ENCODE peak calls at places on chromosomes 16 and 17, in six cellular contexts. One of them, this sample, is unnamed.
A peak's percentile ranks its signal among the peaks of the same experiment; 100 is the strongest.

GRCh38 chr17:2406903-2407790 is 6.3 kb upstream of the MNT start:
- DNase-seq in mesendoderm: no peak
- DNase-seq in fibroblast of villous mesenchyme: peak; percentile 94
- DNase-seq in NCI-H1092: no peak
- DNase-seq in pulmonary artery endothelial cell: no peak
- DNase-seq in stimulated activated CD4-positive, alpha-beta T cell treated with anti-CD3 and anti-CD28 coated beads, TNF-alpha, amount 100 ng/mL, for 48 hours: no peak
- DNase-seq in this sample: peak; percentile 97

GRCh38 chr16:17509194-17509593 is 38.4 kb upstream of the XYLT1 start:
- DNase-seq in pulmonary artery endothelial cell: no peak
- DNase-seq in stimulated activated CD4-positive, alpha-beta T cell treated with anti-CD3 and anti-CD28 coated beads, TNF-alpha, amount 100 ng/mL, for 48 hours: no peak
- DNase-seq in NCI-H1092: no peak
- DNase-seq in mesendoderm: peak; percentile 26
- DNase-seq in fibroblast of villous mesenchyme: no peak
- DNase-seq in this sample: peak; percentile 64

GRCh38 chr17:34367486-34368270 is 4.6 kb upstream of the CCL1 start:
- DNase-seq in NCI-H1092: no peak
- DNase-seq in fibroblast of villous mesenchyme: no peak
- DNase-seq in mesendoderm: no peak
- DNase-seq in stimulated activated CD4-positive, alpha-beta T cell treated with anti-CD3 and anti-CD28 coated beads, TNF-alpha, amount 100 ng/mL, for 48 hours: no peak
- DNase-seq in pulmonary artery endothelial cell: no peak
- DNase-seq in this sample: no peak

GRCh38 chr16:75385507-75386152 is 47.7 kb downstream of the CFDP1 start:
- DNase-seq in stimulated activated CD4-positive, alpha-beta T cell treated with anti-CD3 and anti-CD28 coated beads, TNF-alpha, amount 100 ng/mL, for 48 hours: no peak
- DNase-seq in pulmonary artery endothelial cell: peak; percentile 72
- DNase-seq in mesendoderm: peak; percentile 64
- DNase-seq in NCI-H1092: peak; percentile 47
- DNase-seq in fibroblast of villous mesenchyme: peak; percentile 93
- DNase-seq in this sample: no peak

GRCh38 chr17:56595831-56596740 is 2.6 kb downstream of the NOG start:
- DNase-seq in stimulated activated CD4-positive, alpha-beta T cell treated with anti-CD3 and anti-CD28 coated beads, TNF-alpha, amount 100 ng/mL, for 48 hours: no peak
- DNase-seq in mesendoderm: peak; percentile 94
- DNase-seq in fibroblast of villous mesenchyme: no peak
- DNase-seq in NCI-H1092: peak; percentile 4
- DNase-seq in pulmonary artery endothelial cell: no peak
- DNase-seq in this sample: peak; percentile 94

GRCh38 chr16:69563605-69564580 is 1.9 kb upstream of the NFAT5 start:
- DNase-seq in NCI-H1092: no peak
- DNase-seq in stimulated activated CD4-positive, alpha-beta T cell treated with anti-CD3 and anti-CD28 coated beads, TNF-alpha, amount 100 ng/mL, for 48 hours: peak; percentile 56
- DNase-seq in pulmonary artery endothelial cell: no peak
- DNase-seq in mesendoderm: peak; percentile 61
- DNase-seq in fibroblast of villous mesenchyme: peak; percentile 35
- DNase-seq in this sample: no peak

GRCh38 chr16:84881702-84882521 is 62.1 kb downstream of the CRISPLD2 start:
- DNase-seq in stimulated activated CD4-positive, alpha-beta T cell treated with anti-CD3 and anti-CD28 coated beads, TNF-alpha, amount 100 ng/mL, for 48 hours: no peak
- DNase-seq in pulmonary artery endothelial cell: no peak
- DNase-seq in NCI-H1092: no peak
- DNase-seq in fibroblast of villous mesenchyme: peak; percentile 93
- DNase-seq in mesendoderm: peak; percentile 78
- DNase-seq in this sample: peak; percentile 90

GRCh38 chr16:88651276-88651988 is 579 bp upstream of the CYBA start:
- DNase-seq in pulmonary artery endothelial cell: no peak
- DNase-seq in stimulated activated CD4-positive, alpha-beta T cell treated with anti-CD3 and anti-CD28 coated beads, TNF-alpha, amount 100 ng/mL, for 48 hours: peak; percentile 76
- DNase-seq in mesendoderm: peak; percentile 74
- DNase-seq in NCI-H1092: no peak
- DNase-seq in fibroblast of villous mesenchyme: no peak
- DNase-seq in this sample: no peak

GRCh38 chr17:29789186-29790170 is 140.6 kb downstream of the SSH2 start:
- DNase-seq in mesendoderm: no peak
- DNase-seq in fibroblast of villous mesenchyme: peak; percentile 18
- DNase-seq in stimulated activated CD4-positive, alpha-beta T cell treated with anti-CD3 and anti-CD28 coated beads, TNF-alpha, amount 100 ng/mL, for 48 hours: no peak
- DNase-seq in pulmonary artery endothelial cell: no peak
- DNase-seq in NCI-H1092: no peak
- DNase-seq in this sample: no peak

GRCh38 chr17:67221062-67221998 is 23.7 kb downstream of the HELZ start:
- DNase-seq in mesendoderm: peak; percentile 53
- DNase-seq in pulmonary artery endothelial cell: peak; percentile 15
- DNase-seq in NCI-H1092: no peak
- DNase-seq in fibroblast of villous mesenchyme: peak; percentile 41
- DNase-seq in stimulated activated CD4-positive, alpha-beta T cell treated with anti-CD3 and anti-CD28 coated beads, TNF-alpha, amount 100 ng/mL, for 48 hours: no peak
- DNase-seq in this sample: peak; percentile 74

GRCh38 chr16:55494994-55495421 is 13.9 kb upstream of the LPCAT2 start:
- DNase-seq in pulmonary artery endothelial cell: peak; percentile 64
- DNase-seq in NCI-H1092: no peak
- DNase-seq in stimulated activated CD4-positive, alpha-beta T cell treated with anti-CD3 and anti-CD28 coated beads, TNF-alpha, amount 100 ng/mL, for 48 hours: no peak
- DNase-seq in mesendoderm: peak; percentile 66
- DNase-seq in fibroblast of villous mesenchyme: peak; percentile 94
- DNase-seq in this sample: peak; percentile 70

GRCh38 chr17:27578718-27579085 is 52.3 kb upstream of the LGALS9 start:
- DNase-seq in mesendoderm: peak; percentile 62
- DNase-seq in pulmonary artery endothelial cell: no peak
- DNase-seq in stimulated activated CD4-positive, alpha-beta T cell treated with anti-CD3 and anti-CD28 coated beads, TNF-alpha, amount 100 ng/mL, for 48 hours: peak; percentile 71
- DNase-seq in fibroblast of villous mesenchyme: peak; percentile 62
- DNase-seq in NCI-H1092: no peak
- DNase-seq in this sample: peak; percentile 86

GRCh38 chr16:56616608-56617211 is 8.3 kb downstream of the MT2A start:
- DNase-seq in mesendoderm: no peak
- DNase-seq in NCI-H1092: no peak
- DNase-seq in stimulated activated CD4-positive, alpha-beta T cell treated with anti-CD3 and anti-CD28 coated beads, TNF-alpha, amount 100 ng/mL, for 48 hours: no peak
- DNase-seq in fibroblast of villous mesenchyme: no peak
- DNase-seq in pulmonary artery endothelial cell: no peak
- DNase-seq in this sample: peak; percentile 49

GRCh38 chr17:38881600-38882191 is 11.8 kb downstream of the LASP1 start:
- DNase-seq in mesendoderm: no peak
- DNase-seq in pulmonary artery endothelial cell: no peak
- DNase-seq in NCI-H1092: no peak
- DNase-seq in stimulated activated CD4-positive, alpha-beta T cell treated with anti-CD3 and anti-CD28 coated beads, TNF-alpha, amount 100 ng/mL, for 48 hours: no peak
- DNase-seq in fibroblast of villous mesenchyme: peak; percentile 95
- DNase-seq in this sample: no peak

GRCh38 chr16:74868501-74868900 is 93.9 kb upstream of the FA2H start:
- DNase-seq in mesendoderm: no peak
- DNase-seq in pulmonary artery endothelial cell: peak; percentile 49
- DNase-seq in NCI-H1092: no peak
- DNase-seq in fibroblast of villous mesenchyme: peak; percentile 18
- DNase-seq in stimulated activated CD4-positive, alpha-beta T cell treated with anti-CD3 and anti-CD28 coated beads, TNF-alpha, amount 100 ng/mL, for 48 hours: no peak
- DNase-seq in this sample: peak; percentile 60

GRCh38 chr17:49527927-49528651 is 33.0 kb downstream of the NGFR start:
- DNase-seq in pulmonary artery endothelial cell: no peak
- DNase-seq in fibroblast of villous mesenchyme: no peak
- DNase-seq in stimulated activated CD4-positive, alpha-beta T cell treated with anti-CD3 and anti-CD28 coated beads, TNF-alpha, amount 100 ng/mL, for 48 hours: no peak
- DNase-seq in mesendoderm: no peak
- DNase-seq in NCI-H1092: no peak
- DNase-seq in this sample: no peak

GRCh38 chr16:68356249-68356918 is 45.6 kb downstream of the PRMT7 start:
- DNase-seq in fibroblast of villous mesenchyme: no peak
- DNase-seq in mesendoderm: no peak
- DNase-seq in pulmonary artery endothelial cell: no peak
- DNase-seq in stimulated activated CD4-positive, alpha-beta T cell treated with anti-CD3 and anti-CD28 coated beads, TNF-alpha, amount 100 ng/mL, for 48 hours: no peak
- DNase-seq in NCI-H1092: no peak
- DNase-seq in this sample: no peak

GRCh38 chr17:74457820-74458166 is 8.6 kb upstream of the CD300A start:
- DNase-seq in stimulated activated CD4-positive, alpha-beta T cell treated with anti-CD3 and anti-CD28 coated beads, TNF-alpha, amount 100 ng/mL, for 48 hours: no peak
- DNase-seq in mesendoderm: no peak
- DNase-seq in pulmonary artery endothelial cell: no peak
- DNase-seq in fibroblast of villous mesenchyme: no peak
- DNase-seq in NCI-H1092: no peak
- DNase-seq in this sample: no peak

GRCh38 chr16:84454611-84455010 is 49.8 kb downstream of the MEAK7 start:
- DNase-seq in NCI-H1092: no peak
- DNase-seq in mesendoderm: no peak
- DNase-seq in fibroblast of villous mesenchyme: no peak
- DNase-seq in pulmonary artery endothelial cell: no peak
- DNase-seq in stimulated activated CD4-positive, alpha-beta T cell treated with anti-CD3 and anti-CD28 coated beads, TNF-alpha, amount 100 ng/mL, for 48 hours: no peak
- DNase-seq in this sample: peak; percentile 40

GRCh38 chr17:42179911-42180410 is 981 bp downstream of the KCNH4 start:
- DNase-seq in mesendoderm: peak; percentile 78
- DNase-seq in fibroblast of villous mesenchyme: peak; percentile 48
- DNase-seq in pulmonary artery endothelial cell: no peak
- DNase-seq in stimulated activated CD4-positive, alpha-beta T cell treated with anti-CD3 and anti-CD28 coated beads, TNF-alpha, amount 100 ng/mL, for 48 hours: no peak
- DNase-seq in NCI-H1092: peak; percentile 47
- DNase-seq in this sample: peak; percentile 85

GRCh38 chr17:18000044-18000443 is 27.4 kb downstream of the DRC3 start:
- DNase-seq in pulmonary artery endothelial cell: no peak
- DNase-seq in stimulated activated CD4-positive, alpha-beta T cell treated with anti-CD3 and anti-CD28 coated beads, TNF-alpha, amount 100 ng/mL, for 48 hours: no peak
- DNase-seq in fibroblast of villous mesenchyme: no peak
- DNase-seq in mesendoderm: no peak
- DNase-seq in NCI-H1092: no peak
- DNase-seq in this sample: no peak

GRCh38 chr17:4433515-4434031 is at the start of gene SPNS3:
- DNase-seq in NCI-H1092: no peak
- DNase-seq in stimulated activated CD4-positive, alpha-beta T cell treated with anti-CD3 and anti-CD28 coated beads, TNF-alpha, amount 100 ng/mL, for 48 hours: no peak
- DNase-seq in fibroblast of villous mesenchyme: no peak
- DNase-seq in pulmonary artery endothelial cell: no peak
- DNase-seq in mesendoderm: no peak
- DNase-seq in this sample: no peak

GRCh38 chr17:45397796-45398195 is 34.9 kb downstream of the ARHGAP27 start:
- DNase-seq in mesendoderm: no peak
- DNase-seq in NCI-H1092: no peak
- DNase-seq in pulmonary artery endothelial cell: no peak
- DNase-seq in stimulated activated CD4-positive, alpha-beta T cell treated with anti-CD3 and anti-CD28 coated beads, TNF-alpha, amount 100 ng/mL, for 48 hours: no peak
- DNase-seq in fibroblast of villous mesenchyme: no peak
- DNase-seq in this sample: no peak

GRCh38 chr16:20203277-20203676 is 124.0 kb downstream of the GP2 start:
- DNase-seq in fibroblast of villous mesenchyme: no peak
- DNase-seq in pulmonary artery endothelial cell: no peak
- DNase-seq in NCI-H1092: no peak
- DNase-seq in mesendoderm: no peak
- DNase-seq in stimulated activated CD4-positive, alpha-beta T cell treated with anti-CD3 and anti-CD28 coated beads, TNF-alpha, amount 100 ng/mL, for 48 hours: no peak
- DNase-seq in this sample: no peak

GRCh38 chr16:85782476-85782875 is 16.9 kb downstream of the EMC8 start:
- DNase-seq in fibroblast of villous mesenchyme: no peak
- DNase-seq in pulmonary artery endothelial cell: no peak
- DNase-seq in NCI-H1092: no peak
- DNase-seq in mesendoderm: no peak
- DNase-seq in stimulated activated CD4-positive, alpha-beta T cell treated with anti-CD3 and anti-CD28 coated beads, TNF-alpha, amount 100 ng/mL, for 48 hours: no peak
- DNase-seq in this sample: no peak

GRCh38 chr16:27319257-27319965 is 5.6 kb downstream of the IL4R start:
- DNase-seq in stimulated activated CD4-positive, alpha-beta T cell treated with anti-CD3 and anti-CD28 coated beads, TNF-alpha, amount 100 ng/mL, for 48 hours: no peak
- DNase-seq in fibroblast of villous mesenchyme: no peak
- DNase-seq in NCI-H1092: no peak
- DNase-seq in pulmonary artery endothelial cell: no peak
- DNase-seq in mesendoderm: no peak
- DNase-seq in this sample: no peak

GRCh38 chr17:45311762-45312476 is 4.9 kb downstream of the MAP3K14 start:
- DNase-seq in NCI-H1092: no peak
- DNase-seq in stimulated activated CD4-positive, alpha-beta T cell treated with anti-CD3 and anti-CD28 coated beads, TNF-alpha, amount 100 ng/mL, for 48 hours: peak; percentile 95
- DNase-seq in pulmonary artery endothelial cell: no peak
- DNase-seq in mesendoderm: peak; percentile 64
- DNase-seq in fibroblast of villous mesenchyme: peak; percentile 73
- DNase-seq in this sample: peak; percentile 97

GRCh38 chr16:50602531-50603205 is 54.5 kb downstream of the NKD1 start:
- DNase-seq in fibroblast of villous mesenchyme: no peak
- DNase-seq in pulmonary artery endothelial cell: no peak
- DNase-seq in stimulated activated CD4-positive, alpha-beta T cell treated with anti-CD3 and anti-CD28 coated beads, TNF-alpha, amount 100 ng/mL, for 48 hours: no peak
- DNase-seq in NCI-H1092: no peak
- DNase-seq in mesendoderm: no peak
- DNase-seq in this sample: no peak

GRCh38 chr16:50861451-50861850 is 119.6 kb downstream of the CYLD start:
- DNase-seq in pulmonary artery endothelial cell: no peak
- DNase-seq in stimulated activated CD4-positive, alpha-beta T cell treated with anti-CD3 and anti-CD28 coated beads, TNF-alpha, amount 100 ng/mL, for 48 hours: no peak
- DNase-seq in fibroblast of villous mesenchyme: no peak
- DNase-seq in mesendoderm: no peak
- DNase-seq in NCI-H1092: no peak
- DNase-seq in this sample: no peak

GRCh38 chr16:27378871-27379580 is 22.9 kb upstream of the IL21R start:
- DNase-seq in NCI-H1092: no peak
- DNase-seq in stimulated activated CD4-positive, alpha-beta T cell treated with anti-CD3 and anti-CD28 coated beads, TNF-alpha, amount 100 ng/mL, for 48 hours: no peak
- DNase-seq in pulmonary artery endothelial cell: no peak
- DNase-seq in fibroblast of villous mesenchyme: no peak
- DNase-seq in mesendoderm: peak; percentile 30
- DNase-seq in this sample: peak; percentile 83

GRCh38 chr16:924063-924462 is 46.7 kb downstream of the LMF1 start:
- DNase-seq in pulmonary artery endothelial cell: no peak
- DNase-seq in fibroblast of villous mesenchyme: peak; percentile 4
- DNase-seq in NCI-H1092: no peak
- DNase-seq in stimulated activated CD4-positive, alpha-beta T cell treated with anti-CD3 and anti-CD28 coated beads, TNF-alpha, amount 100 ng/mL, for 48 hours: no peak
- DNase-seq in mesendoderm: no peak
- DNase-seq in this sample: no peak

GRCh38 chr16:51450913-51451312 is 299.8 kb upstream of the SALL1 start:
- DNase-seq in stimulated activated CD4-positive, alpha-beta T cell treated with anti-CD3 and anti-CD28 coated beads, TNF-alpha, amount 100 ng/mL, for 48 hours: no peak
- DNase-seq in mesendoderm: no peak
- DNase-seq in pulmonary artery endothelial cell: no peak
- DNase-seq in fibroblast of villous mesenchyme: no peak
- DNase-seq in NCI-H1092: no peak
- DNase-seq in this sample: no peak

GRCh38 chr17:27038676-27039075 is 255.2 kb upstream of the WSB1 start:
- DNase-seq in fibroblast of villous mesenchyme: no peak
- DNase-seq in pulmonary artery endothelial cell: no peak
- DNase-seq in mesendoderm: peak; percentile 2
- DNase-seq in NCI-H1092: no peak
- DNase-seq in stimulated activated CD4-positive, alpha-beta T cell treated with anti-CD3 and anti-CD28 coated beads, TNF-alpha, amount 100 ng/mL, for 48 hours: no peak
- DNase-seq in this sample: no peak

GRCh38 chr16:57128787-57129389 is 36.5 kb downstream of the CPNE2 start:
- DNase-seq in mesendoderm: no peak
- DNase-seq in fibroblast of villous mesenchyme: no peak
- DNase-seq in stimulated activated CD4-positive, alpha-beta T cell treated with anti-CD3 and anti-CD28 coated beads, TNF-alpha, amount 100 ng/mL, for 48 hours: peak; percentile 17
- DNase-seq in pulmonary artery endothelial cell: no peak
- DNase-seq in NCI-H1092: no peak
- DNase-seq in this sample: no peak

GRCh38 chr17:43175213-43176118 is 4.5 kb downstream of the NBR1 start:
- DNase-seq in NCI-H1092: no peak
- DNase-seq in pulmonary artery endothelial cell: no peak
- DNase-seq in mesendoderm: peak; percentile 49
- DNase-seq in stimulated activated CD4-positive, alpha-beta T cell treated with anti-CD3 and anti-CD28 coated beads, TNF-alpha, amount 100 ng/mL, for 48 hours: no peak
- DNase-seq in fibroblast of villous mesenchyme: peak; percentile 80
- DNase-seq in this sample: no peak